ENCODE peak calls at places on chromosome 1, in ten cellular contexts. Z is GM12864; R is brain microvascular endothelial cell; X is activated CD8-positive, alpha-beta T cell treated with anti-CD3 and anti-CD28 coated beads for 36 hours; S is cardiac muscle cell; Q is MM.1S; E is spleen; G is mucosa of descending colon; W is cardiac fibroblast; A is nephron progenitor cell. U is an unnamed sample.

GRCh38 chr1:5992814-5993552 is 758 bp upstream of the NPHP4 start:
- DNase-seq in E (peak; percentile 86), Q (peak; percentile 21), A (no peak), R (no peak), Z (no peak), W (no peak), X (peak; percentile 45), S (no peak), G (no peak), U (peak; percentile 45)

GRCh38 chr1:52552236-52552504 is 722 bp downstream of the TUT4 start:
- DNase-seq in W (peak; percentile 63), Q (peak; percentile 79), S (peak; percentile 76), Z (no peak), E (peak; percentile 82), A (peak; percentile 31), G (peak; percentile 63), X (peak; percentile 89), R (peak; percentile 36), U (peak; percentile 41)

GRCh38 chr1:172292840-172293239 is 127.6 kb upstream of the C1orf105 start:
- DNase-seq in X (no peak), G (no peak), Q (no peak), S (no peak), A (no peak), R (no peak), W (no peak), E (no peak), Z (no peak), U (no peak)

GRCh38 chr1:67626495-67627235 is 58.3 kb upstream of the GADD45A start:
- DNase-seq in R (peak; percentile 91), X (no peak), A (no peak), E (no peak), W (peak; percentile 99), Z (no peak), Q (no peak), G (no peak), S (peak; percentile 79), U (no peak)

GRCh38 chr1:15733726-15734226 is 2.3 kb upstream of the SLC25A34 start:
- DNase-seq in R (no peak), S (no peak), W (no peak), G (no peak), Z (no peak), E (no peak), A (no peak), Q (no peak), X (no peak), U (no peak)

GRCh38 chr1:196660912-196661311 is 9.1 kb downstream of the CFH start:
- DNase-seq in Z (no peak), Q (peak; percentile 41), G (peak; percentile 19), S (peak; percentile 63), A (peak; percentile 16), E (no peak), X (no peak), R (no peak), W (peak; percentile 59), U (peak; percentile 21)

GRCh38 chr1:182962554-182963115 is 9.7 kb upstream of the SHCBP1L start:
- DNase-seq in S (peak; percentile 92), W (peak; percentile 96), G (peak; percentile 81), A (peak; percentile 67), Z (peak; percentile 71), R (peak; percentile 83), Q (peak; percentile 95), X (peak; percentile 63), E (peak; percentile 84), U (peak; percentile 87)

GRCh38 chr1:9849691-9850441 is 26.1 kb upstream of the CLSTN1 start:
- DNase-seq in Q (no peak), G (no peak), X (no peak), A (no peak), S (no peak), E (no peak), W (no peak), R (no peak), Z (peak; percentile 68), U (peak; percentile 82)

GRCh38 chr1:57770772-57771171 is 346.9 kb upstream of the DAB1 start:
- DNase-seq in S (peak; percentile 4), Q (no peak), A (no peak), G (no peak), Z (no peak), W (peak; percentile 9), E (no peak), R (no peak), X (no peak), U (no peak)

GRCh38 chr1:54404939-54405880 is 984 bp downstream of the SSBP3 start:
- DNase-seq in Q (no peak), A (peak; percentile 37), Z (no peak), S (peak; percentile 16), X (peak; percentile 41), E (peak; percentile 85), R (no peak), W (peak; percentile 15), G (peak; percentile 38), U (no peak)

GRCh38 chr1:11285883-11286734 is 13.1 kb downstream of the UBIAD1 start:
- DNase-seq in W (peak; percentile 46), Q (no peak), A (no peak), Z (no peak), S (peak; percentile 40), E (no peak), R (no peak), G (no peak), X (no peak), U (no peak)

GRCh38 chr1:55904541-55904940 is 674.8 kb downstream of the PLPP3 start:
- DNase-seq in Q (no peak), R (no peak), W (no peak), X (no peak), S (no peak), E (no peak), A (no peak), G (no peak), Z (no peak), U (no peak)

GRCh38 chr1:22613226-22613918 is 23.1 kb upstream of the C1QA start:
- DNase-seq in W (no peak), Q (no peak), R (no peak), X (no peak), Z (no peak), E (no peak), A (no peak), S (no peak), G (no peak), U (no peak)

GRCh38 chr1:87224209-87224608 is 104.5 kb upstream of the LMO4 start:
- DNase-seq in W (peak; percentile 99), Z (no peak), R (peak; percentile 97), X (no peak), E (no peak), Q (no peak), G (no peak), S (peak; percentile 89), A (no peak), U (no peak)

GRCh38 chr1:56411021-56411420 is 168.3 kb downstream of the PLPP3 start:
- DNase-seq in X (no peak), E (no peak), W (no peak), Q (no peak), Z (no peak), R (no peak), S (no peak), G (no peak), A (no peak), U (no peak)

GRCh38 chr1:235583511-235584001 is 66.0 kb downstream of the GNG4 start:
- DNase-seq in A (no peak), X (no peak), S (peak; percentile 29), W (no peak), R (no peak), G (no peak), Z (no peak), E (peak; percentile 25), Q (no peak), U (no peak)

GRCh38 chr1:112706505-112707216 is at the start of gene RHOC:
- DNase-seq in E (peak; percentile 93), Z (no peak), W (peak; percentile 36), Q (peak; percentile 49), A (peak; percentile 84), R (peak; percentile 24), X (peak; percentile 43), S (peak; percentile 52), G (peak; percentile 75), U (peak; percentile 94)

GRCh38 chr1:117339866-117340357 is 27.3 kb upstream of the MAN1A2 start:
- DNase-seq in R (peak; percentile 14), Q (peak; percentile 19), G (peak; percentile 65), A (no peak), E (no peak), Z (no peak), W (peak; percentile 59), X (peak; percentile 30), S (peak; percentile 78), U (no peak)
- TF ChIP-seq CTCF in R (no peak), Q (peak; percentile 10), G (no peak), A (no peak), E (no peak), Z (no peak), W (no peak), X (no peak), S (no peak), U (no peak)

GRCh38 chr1:8113257-8114220 is 87.4 kb upstream of the ERRFI1 start:
- DNase-seq in E (no peak), X (peak; percentile 7), R (no peak), A (no peak), G (no peak), Q (no peak), S (no peak), Z (no peak), W (peak; percentile 36), U (no peak)
- TF ChIP-seq CTCF in E (no peak), X (no peak), R (peak; percentile 35), A (no peak), G (no peak), Q (no peak), S (no peak), Z (no peak), W (no peak), U (no peak)

GRCh38 chr1:14572861-14573260 is 25.6 kb upstream of the KAZN start:
- DNase-seq in Q (no peak), R (no peak), X (no peak), G (no peak), E (no peak), Z (no peak), S (no peak), W (no peak), A (no peak), U (no peak)

GRCh38 chr1:14568716-14569115 is 29.8 kb upstream of the KAZN start:
- DNase-seq in Z (no peak), X (no peak), A (no peak), R (no peak), E (no peak), Q (no peak), S (no peak), G (no peak), W (no peak), U (no peak)

GRCh38 chr1:14576155-14576554 is 22.3 kb upstream of the KAZN start:
- DNase-seq in R (no peak), E (no peak), X (no peak), G (no peak), Z (no peak), A (no peak), S (no peak), Q (no peak), W (no peak), U (no peak)

GRCh38 chr1:14570514-14570913 is 28.0 kb upstream of the KAZN start:
- DNase-seq in Q (no peak), R (no peak), G (no peak), S (peak; percentile 12), X (no peak), A (no peak), W (no peak), Z (no peak), E (no peak), U (no peak)

GRCh38 chr1:14571810-14572767 is 26.4 kb upstream of the KAZN start:
- DNase-seq in G (no peak), S (peak; percentile 29), R (no peak), Q (no peak), A (peak; percentile 21), Z (peak; percentile 3), E (no peak), W (no peak), X (peak; percentile 20), U (peak; percentile 47)
- TF ChIP-seq CTCF in G (no peak), S (peak; percentile 47), R (no peak), Q (no peak), A (peak; percentile 50), Z (peak; percentile 64), E (no peak), W (no peak), X (peak; percentile 37), U (peak; percentile 45)

GRCh38 chr1:238399558-238399957 is 508.8 kb upstream of the ZP4 start:
- DNase-seq in A (no peak), Z (no peak), W (no peak), E (no peak), Q (no peak), R (no peak), G (peak; percentile 1), X (no peak), S (no peak), U (no peak)
- TF ChIP-seq CTCF in A (peak; percentile 9), Z (no peak), W (no peak), E (no peak), Q (no peak), R (peak; percentile 44), G (no peak), X (no peak), S (no peak), U (no peak)